ENCODE peak calls at places on chromosomes 3 and 15, in eight cellular contexts. Z, R, B, Y, M, S, F and O are unnamed samples.

GRCh38 chr3:196463804-196464203 is 31.6 kb upstream of the UBXN7 start:
- DNase-seq in Z (no peak), R (no peak), B (no peak), Y (no peak), M (no peak), S (no peak), F (no peak), O (no peak)

GRCh38 chr3:133394561-133395311 is 5.1 kb upstream of the BFSP2 start:
- DNase-seq in Z (no peak), R (no peak), B (no peak), Y (no peak), M (peak), S (no peak), F (no peak), O (no peak)

GRCh38 chr15:59540654-59541053 is 70.9 kb upstream of the GCNT3 start:
- DNase-seq in Z (no peak), R (no peak), B (no peak), Y (no peak), M (no peak), S (no peak), F (no peak), O (no peak)

GRCh38 chr3:142574665-142575064 is 3.9 kb downstream of the ATR start:
- DNase-seq in Z (no peak), R (no peak), B (no peak), Y (no peak), M (no peak), S (no peak), F (no peak), O (no peak)

GRCh38 chr15:86432861-86433260 is 353.2 kb downstream of the AGBL1 start:
- DNase-seq in Z (no peak), R (no peak), B (no peak), Y (no peak), M (no peak), S (no peak), F (no peak), O (no peak)

GRCh38 chr3:170670504-170670903 is 84.6 kb upstream of the SLC7A14 start:
- DNase-seq in Z (no peak), R (no peak), B (no peak), Y (no peak), M (no peak), S (no peak), F (no peak), O (no peak)

GRCh38 chr3:58298189-58298588 is 7.9 kb upstream of the RPP14 start:
- DNase-seq in Z (no peak), R (no peak), B (no peak), Y (no peak), M (no peak), S (no peak), F (no peak), O (no peak)

GRCh38 chr3:8629151-8630021 is 15.2 kb downstream of the SSUH2 start:
- DNase-seq in Z (no peak), R (no peak), B (no peak), Y (peak), M (peak), S (no peak), F (no peak), O (no peak)

GRCh38 chr15:82540055-82540983 is at the start of gene RPS17:
- DNase-seq in Z (peak), R (peak), B (peak), Y (peak), M (peak), S (peak), F (peak), O (peak)

GRCh38 chr3:73600293-73600938 is 24.3 kb downstream of the PDZRN3 start:
- DNase-seq in Z (no peak), R (no peak), B (no peak), Y (no peak), M (peak), S (no peak), F (no peak), O (peak)

GRCh38 chr3:150341893-150342292 is 66.2 kb upstream of the TSC22D2 start:
- DNase-seq in Z (no peak), R (peak), B (no peak), Y (no peak), M (no peak), S (no peak), F (peak), O (no peak)

GRCh38 chr3:87260270-87260669 is 16.1 kb downstream of the POU1F1 start:
- DNase-seq in Z (no peak), R (no peak), B (peak), Y (peak), M (peak), S (peak), F (peak), O (peak)

GRCh38 chr15:69979783-69980182 is 117.9 kb downstream of the TLE3 start:
- DNase-seq in Z (peak), R (no peak), B (no peak), Y (no peak), M (no peak), S (no peak), F (no peak), O (no peak)

GRCh38 chr3:105354429-105354828 is 12.3 kb upstream of the ALCAM start:
- DNase-seq in Z (no peak), R (no peak), B (no peak), Y (no peak), M (peak), S (no peak), F (no peak), O (no peak)

GRCh38 chr3:43405888-43406636 is 119.7 kb downstream of the SNRK start:
- DNase-seq in Z (no peak), R (peak), B (no peak), Y (peak), M (no peak), S (no peak), F (no peak), O (no peak)

GRCh38 chr3:188583476-188584161 is 429.7 kb downstream of the LPP start:
- DNase-seq in Z (no peak), R (no peak), B (no peak), Y (no peak), M (peak), S (no peak), F (no peak), O (no peak)

GRCh38 chr3:158777171-158777873 is 24.5 kb upstream of the MFSD1 start:
- DNase-seq in Z (no peak), R (no peak), B (no peak), Y (no peak), M (no peak), S (no peak), F (no peak), O (no peak)

GRCh38 chr3:39814007-39814406 is 4.6 kb downstream of the MYRIP start:
- DNase-seq in Z (no peak), R (peak), B (no peak), Y (peak), M (peak), S (no peak), F (no peak), O (no peak)

GRCh38 chr3:185024406-185024805 is 128.5 kb downstream of the C3orf70 start:
- DNase-seq in Z (no peak), R (no peak), B (no peak), Y (no peak), M (peak), S (no peak), F (no peak), O (no peak)

GRCh38 chr3:124791639-124792111 is 61.4 kb downstream of the UMPS start:
- DNase-seq in Z (no peak), R (peak), B (no peak), Y (no peak), M (peak), S (peak), F (no peak), O (no peak)

GRCh38 chr3:151393961-151394360 is 9.4 kb upstream of the P2RY12 start:
- DNase-seq in Z (no peak), R (no peak), B (no peak), Y (no peak), M (peak), S (no peak), F (no peak), O (no peak)

GRCh38 chr3:18100126-18100525 is 325.0 kb downstream of the SATB1 start:
- DNase-seq in Z (no peak), R (no peak), B (no peak), Y (no peak), M (peak), S (no peak), F (no peak), O (no peak)

GRCh38 chr3:125068265-125068664 is 12.5 kb upstream of the HEG1 start:
- DNase-seq in Z (no peak), R (no peak), B (no peak), Y (no peak), M (no peak), S (no peak), F (no peak), O (no peak)

GRCh38 chr3:150080058-150080730 is 109.5 kb upstream of the PFN2 start:
- DNase-seq in Z (no peak), R (no peak), B (no peak), Y (no peak), M (peak), S (no peak), F (no peak), O (no peak)

GRCh38 chr3:125165189-125165947 is 47.2 kb downstream of the SLC12A8 start:
- DNase-seq in Z (no peak), R (no peak), B (no peak), Y (peak), M (peak), S (no peak), F (peak), O (peak)

GRCh38 chr3:190491533-190492054 is 22.3 kb upstream of the IL1RAP start:
- DNase-seq in Z (no peak), R (peak), B (no peak), Y (no peak), M (no peak), S (no peak), F (no peak), O (no peak)

GRCh38 chr15:99963096-99963825 is 230.0 kb upstream of the LYSMD4 start:
- DNase-seq in Z (no peak), R (no peak), B (no peak), Y (no peak), M (no peak), S (no peak), F (peak), O (peak)

GRCh38 chr3:9787714-9788113 is 4.6 kb downstream of the TADA3 start:
- DNase-seq in Z (no peak), R (no peak), B (no peak), Y (no peak), M (no peak), S (no peak), F (no peak), O (no peak)